ENCODE peak calls at places on chromosomes 11 and 22, in five cellular contexts. X is bronchial epithelial cell; L is endodermal cell; M is CD8-positive, alpha-beta T cell; R is fibroblast of lung. B is an unnamed sample.
A peak's percentile ranks its signal among the peaks of the same experiment; 100 is the strongest.

GRCh38 chr22:26673485-26673884 is 16.1 kb downstream of the MIAT start:
- DNase-seq in X (peak; percentile 97), L (no peak), M (no peak), R (peak; percentile 58), B (no peak)

GRCh38 chr22:18012528-18012927 is 11.8 kb downstream of the MICAL3 start:
- DNase-seq in X (peak; percentile 92), L (no peak), M (no peak), R (peak; percentile 69), B (no peak)

GRCh38 chr11:94120946-94121345 is 7.7 kb upstream of the PANX1 start:
- DNase-seq in X (peak; percentile 59), L (no peak), M (no peak), R (peak; percentile 90), B (no peak)

GRCh38 chr11:79768343-79768742 is 327.5 kb upstream of the TENM4 start:
- DNase-seq in X (no peak), L (no peak), M (no peak), R (no peak), B (no peak)

GRCh38 chr11:122293298-122294023 is 177.4 kb upstream of the BLID start:
- DNase-seq in X (peak; percentile 15), L (no peak), M (no peak), R (no peak), B (no peak)

GRCh38 chr11:2314525-2315394 is 12.9 kb downstream of the TSPAN32 start:
- DNase-seq in X (no peak), L (no peak), M (no peak), R (peak; percentile 79), B (peak; percentile 86)

GRCh38 chr22:35839811-35840739 is 122.4 kb downstream of the APOL5 start:
- DNase-seq in X (peak; percentile 94), L (peak; percentile 96), M (no peak), R (peak; percentile 99), B (peak; percentile 64)

GRCh38 chr11:110159491-110159890 is 66.3 kb downstream of the ZC3H12C start:
- DNase-seq in X (no peak), L (no peak), M (no peak), R (no peak), B (no peak)

GRCh38 chr11:68545796-68546195 is 85.2 kb downstream of the PPP6R3 start:
- DNase-seq in X (peak; percentile 51), L (no peak), M (no peak), R (no peak), B (no peak)

GRCh38 chr11:289706-290620 is 1.0 kb downstream of the PGGHG start:
- DNase-seq in X (no peak), L (peak; percentile 55), M (no peak), R (no peak), B (no peak)

GRCh38 chr22:22460635-22461034 is 47.9 kb downstream of the ZNF280B start:
- DNase-seq in X (no peak), L (no peak), M (no peak), R (no peak), B (no peak)

GRCh38 chr11:112889446-112889845 is 71.8 kb upstream of the NCAM1 start:
- DNase-seq in X (no peak), L (no peak), M (no peak), R (no peak), B (no peak)

GRCh38 chr11:94315664-94316063 is 11.3 kb downstream of the IZUMO1R start:
- DNase-seq in X (peak; percentile 23), L (no peak), M (no peak), R (peak; percentile 58), B (no peak)

GRCh38 chr11:34972892-34973291 is 56.5 kb downstream of the PDHX start:
- DNase-seq in X (no peak), L (no peak), M (no peak), R (peak; percentile 76), B (no peak)

GRCh38 chr11:104256525-104256924 is 92.6 kb upstream of the PDGFD start:
- DNase-seq in X (peak; percentile 30), L (no peak), M (no peak), R (peak; percentile 3), B (no peak)

GRCh38 chr11:118138839-118139420 is 13.7 kb downstream of the SCN4B start:
- DNase-seq in X (no peak), L (no peak), M (no peak), R (no peak), B (no peak)

GRCh38 chr11:8258771-8259170 is 4.9 kb downstream of the LMO1 start:
- DNase-seq in X (peak; percentile 68), L (no peak), M (no peak), R (peak; percentile 80), B (no peak)

GRCh38 chr11:82732734-82733443 is 775 bp downstream of the FAM181B start:
- DNase-seq in X (no peak), L (peak; percentile 75), M (no peak), R (no peak), B (no peak)

GRCh38 chr22:25477358-25477757 is 87.1 kb upstream of the GRK3 start:
- DNase-seq in X (no peak), L (no peak), M (no peak), R (no peak), B (no peak)

GRCh38 chr22:19910180-19910744 is 31.3 kb upstream of the COMT start:
- DNase-seq in X (no peak), L (no peak), M (no peak), R (no peak), B (no peak)
- TF ChIP-seq CTCF in X (no peak), L (no peak), M (peak; percentile 21), R (no peak), B (no peak)

GRCh38 chr22:45972091-45972867 is 4.7 kb downstream of the WNT7B start:
- DNase-seq in X (no peak), L (peak; percentile 65), M (no peak), R (peak; percentile 58), B (no peak)

GRCh38 chr22:45975266-45976161 is 1.4 kb downstream of the WNT7B start:
- DNase-seq in X (peak; percentile 57), L (peak; percentile 67), M (no peak), R (no peak), B (no peak)

GRCh38 chr22:45972868-45973212 is 4.1 kb downstream of the WNT7B start:
- DNase-seq in X (no peak), L (no peak), M (no peak), R (no peak), B (no peak)

GRCh38 chr22:45976351-45977002 is 485 bp downstream of the WNT7B start:
- DNase-seq in X (no peak), L (no peak), M (no peak), R (no peak), B (no peak)

GRCh38 chr22:45974498-45974897 is 2.5 kb downstream of the WNT7B start:
- DNase-seq in X (peak; percentile 39), L (no peak), M (no peak), R (no peak), B (no peak)
- H3K36me3 ChIP-seq in X (no peaks in the 10 kb centered on the region), L (no peaks in the 10 kb centered on the region), M (no peaks in the 10 kb centered on the region), R (no peaks in the 10 kb centered on the region), B (no peaks in the 10 kb centered on the region)

DNA sequence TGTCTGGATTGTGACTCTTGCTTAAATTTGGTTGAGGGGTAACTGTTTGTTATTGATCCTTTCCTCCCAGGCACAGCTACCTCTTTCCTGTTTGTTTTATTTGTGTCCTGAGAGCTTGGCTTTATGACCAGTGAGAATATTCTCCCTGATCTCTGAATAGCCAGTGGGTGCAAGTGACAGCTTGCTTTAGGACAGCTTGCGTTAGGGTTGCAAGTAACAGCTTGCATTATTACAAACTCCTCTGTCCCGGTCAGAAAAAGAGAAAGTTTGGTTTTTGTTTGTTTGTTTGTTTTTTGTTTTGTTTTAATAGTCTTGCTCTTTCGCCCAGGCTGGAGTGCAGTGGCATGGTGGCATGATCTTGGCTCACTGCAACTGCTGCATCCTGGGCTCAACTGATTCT is 3.3 kb upstream of the KLHL22 start:
- DNase-seq in X (peak; percentile 68), L (no peak), M (no peak), R (no peak), B (no peak)
- TF ChIP-seq CTCF in X (no peak), L (no peak), M (no peak), R (no peak), B (no peak)

GRCh38 chr11:32173977-32174376 is 83.1 kb downstream of the RCN1 start:
- DNase-seq in X (no peak), L (no peak), M (no peak), R (no peak), B (no peak)
- H3K36me3 ChIP-seq in X (no peaks in the 10 kb centered on the region), L (no peaks in the 10 kb centered on the region), M (no peaks in the 10 kb centered on the region), R (no peaks in the 10 kb centered on the region), B (no peaks in the 10 kb centered on the region)

GRCh38 chr11:46669606-46670243 is 30.7 kb downstream of the ARHGAP1 start:
- DNase-seq in X (no peak), L (peak; percentile 62), M (no peak), R (no peak), B (no peak)
- TF ChIP-seq CTCF in X (peak; percentile 51), L (peak; percentile 72), M (no peak), R (no peak), B (peak; percentile 9)

DNA sequence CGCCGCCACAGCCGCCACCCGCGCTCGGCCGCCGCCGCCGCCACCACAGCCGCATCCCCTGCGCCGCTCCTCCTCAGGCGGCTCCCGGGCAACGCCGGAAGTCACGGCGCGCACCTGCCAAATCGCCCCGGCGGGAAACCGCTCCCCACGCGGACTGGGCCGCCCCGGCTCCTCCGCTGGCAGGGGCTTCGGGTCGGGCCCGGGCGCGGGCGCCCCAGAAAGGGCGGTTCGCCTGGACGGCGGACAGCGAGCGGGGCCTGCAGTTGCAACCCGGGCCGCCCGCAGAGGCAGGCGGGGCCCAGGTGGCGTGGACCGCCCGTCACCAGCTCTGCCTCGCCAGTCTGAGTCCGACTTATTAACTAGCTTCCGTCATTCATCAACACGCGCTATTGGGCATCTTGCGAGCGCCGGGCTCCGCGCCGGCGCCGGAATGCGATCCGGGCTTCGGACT is at the start of gene HIRA:
- DNase-seq in X (peak; percentile 52), L (peak; percentile 93), M (peak; percentile 75), R (peak; percentile 77), B (peak; percentile 62)
- H3K36me3 ChIP-seq in X (peaks cover 7% of the 10 kb centered on the region), L (peaks cover 16% of the 10 kb centered on the region), M (no peaks in the 10 kb centered on the region), R (peaks cover 7% of the 10 kb centered on the region), B (peaks cover 28% of the 10 kb centered on the region)

DNA sequence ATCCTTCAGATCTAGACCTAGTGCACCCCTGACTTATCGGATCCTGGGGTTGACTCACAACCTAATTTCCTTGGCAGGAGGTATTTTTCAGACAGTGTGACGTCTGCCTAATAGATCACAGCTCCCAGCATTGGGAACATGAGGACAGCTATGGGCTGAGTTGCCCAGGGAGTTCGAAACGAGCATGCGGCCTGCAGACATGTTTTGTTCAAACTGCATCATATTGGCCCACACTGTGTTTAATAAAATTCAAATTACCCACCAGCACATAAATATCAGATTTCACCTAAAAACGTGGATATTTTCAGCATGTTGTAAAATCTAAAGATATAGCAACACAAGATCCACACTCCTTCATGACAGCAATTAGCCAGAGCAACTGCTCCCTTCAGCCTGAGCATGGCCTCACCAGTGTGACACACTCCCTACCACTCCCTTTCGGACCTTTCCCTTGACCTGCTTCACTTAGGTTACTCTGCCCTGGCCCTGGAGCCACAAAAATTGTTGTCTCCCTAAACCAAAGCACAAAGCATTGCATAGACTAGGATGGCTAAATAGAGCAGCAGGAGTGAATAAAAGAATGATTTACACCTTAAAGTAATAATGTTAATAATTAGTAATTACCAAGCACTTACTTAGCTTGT is 53.6 kb upstream of the USP47 start:
- DNase-seq in X (no peak), L (no peak), M (no peak), R (no peak), B (no peak)
- TF ChIP-seq CTCF in X (no peak), L (no peak), M (no peak), R (no peak), B (no peak)